ENCODE peak calls at places on chromosome 18, in five cellular contexts. One of them, this sample, is unnamed.

GRCh38 chr18:79682896-79683625 is 3.5 kb downstream of the CTDP1 start:
- DNase-seq in LoVo: no peak
- DNase-seq in GM03348: no peak
- DNase-seq in NCI-H1930: no peak
- DNase-seq in neural progenitor cell: no peak
- DNase-seq in this sample: no peak

GRCh38 chr18:41666251-41666650 is 288.8 kb upstream of the PIK3C3 start:
- DNase-seq in LoVo: no peak
- DNase-seq in GM03348: no peak
- DNase-seq in NCI-H1930: peak
- DNase-seq in neural progenitor cell: no peak
- DNase-seq in this sample: no peak

GRCh38 chr18:22703883-22704626 is 229.1 kb upstream of the RBBP8 start:
- DNase-seq in LoVo: peak
- DNase-seq in GM03348: peak
- DNase-seq in NCI-H1930: peak
- DNase-seq in neural progenitor cell: peak
- DNase-seq in this sample: peak

GRCh38 chr18:56257215-56257614 is 381.2 kb downstream of the TXNL1 start:
- DNase-seq in LoVo: peak
- DNase-seq in GM03348: peak
- DNase-seq in NCI-H1930: no peak
- DNase-seq in neural progenitor cell: no peak
- DNase-seq in this sample: peak

GRCh38 chr18:45962461-45962860 is 4.7 kb downstream of the EPG5 start:
- DNase-seq in LoVo: no peak
- DNase-seq in GM03348: peak
- DNase-seq in NCI-H1930: no peak
- DNase-seq in neural progenitor cell: no peak
- DNase-seq in this sample: no peak

GRCh38 chr18:31687529-31687928 is 3.1 kb upstream of the B4GALT6 start:
- DNase-seq in LoVo: no peak
- DNase-seq in GM03348: no peak
- DNase-seq in NCI-H1930: no peak
- DNase-seq in neural progenitor cell: no peak
- DNase-seq in this sample: no peak

GRCh38 chr18:32461704-32462272 is 8.9 kb downstream of the GAREM1 start:
- DNase-seq in LoVo: no peak
- DNase-seq in GM03348: no peak
- DNase-seq in NCI-H1930: no peak
- DNase-seq in neural progenitor cell: no peak
- DNase-seq in this sample: no peak

GRCh38 chr18:48181857-48182430 is 227.2 kb downstream of the ZBTB7C start:
- DNase-seq in LoVo: no peak
- DNase-seq in GM03348: no peak
- DNase-seq in NCI-H1930: no peak
- DNase-seq in neural progenitor cell: no peak
- DNase-seq in this sample: no peak

GRCh38 chr18:23619388-23619873 is 33.1 kb upstream of the NPC1 start:
- DNase-seq in LoVo: no peak
- DNase-seq in GM03348: peak
- DNase-seq in NCI-H1930: no peak
- DNase-seq in neural progenitor cell: peak
- DNase-seq in this sample: no peak